ENCODE peak calls at places on chromosomes 2 and 18, in seven cellular contexts. One of them, this sample, is unnamed.

GRCh38 chr2:45661828-45662227 is 10.4 kb downstream of the PRKCE start:
- DNase-seq in posterior cingulate gyrus: no peak
- DNase-seq in HCT116: no peak
- DNase-seq in cardiac septum: no peak
- DNase-seq in cardiac fibroblast: no peak
- DNase-seq in activated CD4-positive, alpha-beta T cell treated with anti-CD3 and anti-CD28 coated beads for 48 hours: no peak
- DNase-seq in HEK293T: no peak
- DNase-seq in this sample: no peak

GRCh38 chr2:67991456-67991855 is 71.3 kb downstream of the C1D start:
- DNase-seq in posterior cingulate gyrus: no peak
- DNase-seq in HCT116: no peak
- DNase-seq in cardiac septum: no peak
- DNase-seq in cardiac fibroblast: no peak
- DNase-seq in activated CD4-positive, alpha-beta T cell treated with anti-CD3 and anti-CD28 coated beads for 48 hours: no peak
- DNase-seq in HEK293T: no peak
- DNase-seq in this sample: no peak

GRCh38 chr2:12192762-12193161 is 446.3 kb downstream of the LPIN1 start:
- DNase-seq in posterior cingulate gyrus: no peak
- DNase-seq in HCT116: no peak
- DNase-seq in cardiac septum: no peak
- DNase-seq in cardiac fibroblast: peak
- DNase-seq in activated CD4-positive, alpha-beta T cell treated with anti-CD3 and anti-CD28 coated beads for 48 hours: no peak
- DNase-seq in HEK293T: no peak
- DNase-seq in this sample: no peak

GRCh38 chr2:222938327-222938726 is 77.5 kb downstream of the ACSL3 start:
- DNase-seq in posterior cingulate gyrus: no peak
- DNase-seq in HCT116: no peak
- DNase-seq in cardiac septum: no peak
- DNase-seq in cardiac fibroblast: no peak
- DNase-seq in activated CD4-positive, alpha-beta T cell treated with anti-CD3 and anti-CD28 coated beads for 48 hours: no peak
- DNase-seq in HEK293T: no peak
- DNase-seq in this sample: no peak

GRCh38 chr2:238286987-238287386 is 1.4 kb downstream of the PER2 start:
- DNase-seq in posterior cingulate gyrus: peak
- DNase-seq in HCT116: no peak
- DNase-seq in cardiac septum: no peak
- DNase-seq in cardiac fibroblast: no peak
- DNase-seq in activated CD4-positive, alpha-beta T cell treated with anti-CD3 and anti-CD28 coated beads for 48 hours: peak
- DNase-seq in HEK293T: no peak
- DNase-seq in this sample: peak

GRCh38 chr18:9918016-9918680 is 4.3 kb downstream of the VAPA start:
- DNase-seq in posterior cingulate gyrus: no peak
- DNase-seq in HCT116: no peak
- DNase-seq in cardiac septum: no peak
- DNase-seq in cardiac fibroblast: peak
- DNase-seq in activated CD4-positive, alpha-beta T cell treated with anti-CD3 and anti-CD28 coated beads for 48 hours: no peak
- DNase-seq in HEK293T: no peak
- DNase-seq in this sample: no peak

GRCh38 chr2:84805250-84805917 is 75.5 kb downstream of the TRABD2A start:
- DNase-seq in posterior cingulate gyrus: no peak
- DNase-seq in HCT116: no peak
- DNase-seq in cardiac septum: no peak
- DNase-seq in cardiac fibroblast: no peak
- DNase-seq in activated CD4-positive, alpha-beta T cell treated with anti-CD3 and anti-CD28 coated beads for 48 hours: no peak
- DNase-seq in HEK293T: no peak
- DNase-seq in this sample: no peak

GRCh38 chr18:54690198-54690597 is 99.2 kb downstream of the DYNAP start:
- DNase-seq in posterior cingulate gyrus: no peak
- DNase-seq in HCT116: no peak
- DNase-seq in cardiac septum: no peak
- DNase-seq in cardiac fibroblast: peak
- DNase-seq in activated CD4-positive, alpha-beta T cell treated with anti-CD3 and anti-CD28 coated beads for 48 hours: no peak
- DNase-seq in HEK293T: no peak
- DNase-seq in this sample: no peak

GRCh38 chr2:54370405-54371104 is 85.6 kb upstream of the SPTBN1 start:
- DNase-seq in posterior cingulate gyrus: no peak
- DNase-seq in HCT116: no peak
- DNase-seq in cardiac septum: no peak
- DNase-seq in cardiac fibroblast: peak
- DNase-seq in activated CD4-positive, alpha-beta T cell treated with anti-CD3 and anti-CD28 coated beads for 48 hours: no peak
- DNase-seq in HEK293T: no peak
- DNase-seq in this sample: no peak

GRCh38 chr2:129345540-129345939 is 633.9 kb upstream of the RAB6C start:
- DNase-seq in posterior cingulate gyrus: no peak
- DNase-seq in HCT116: no peak
- DNase-seq in cardiac septum: no peak
- DNase-seq in cardiac fibroblast: no peak
- DNase-seq in activated CD4-positive, alpha-beta T cell treated with anti-CD3 and anti-CD28 coated beads for 48 hours: no peak
- DNase-seq in HEK293T: no peak
- DNase-seq in this sample: no peak